ENCODE peak calls at places on chromosomes 13 and 19, in seven cellular contexts. One of them, this sample, is unnamed.
A peak's percentile ranks its signal among the peaks of the same experiment; 100 is the strongest.

GRCh38 chr13:40377783-40378182 is 288.7 kb downstream of the FOXO1 start:
- DNase-seq in spleen: no peak
- DNase-seq in psoas muscle: no peak
- DNase-seq in stimulated activated CD4-positive, alpha-beta T cell treated with anti-CD3 and anti-CD28 coated beads, TNF-alpha, amount 100 ng/mL, for 1 hour: no peak
- DNase-seq in LoVo: no peak
- DNase-seq in ACHN: peak; percentile 17
- DNase-seq in caudate nucleus: no peak
- DNase-seq in this sample: no peak

GRCh38 chr19:30059741-30060140 is 117.7 kb downstream of the URI1 start:
- DNase-seq in psoas muscle: no peak
- DNase-seq in stimulated activated CD4-positive, alpha-beta T cell treated with anti-CD3 and anti-CD28 coated beads, TNF-alpha, amount 100 ng/mL, for 1 hour: no peak
- DNase-seq in caudate nucleus: no peak
- DNase-seq in ACHN: no peak
- DNase-seq in spleen: peak; percentile 34
- DNase-seq in LoVo: no peak
- DNase-seq in this sample: no peak

GRCh38 chr13:25295228-25295627 is 6.2 kb upstream of the NUP58 start:
- DNase-seq in ACHN: no peak
- DNase-seq in spleen: no peak
- DNase-seq in LoVo: no peak
- DNase-seq in caudate nucleus: no peak
- DNase-seq in psoas muscle: no peak
- DNase-seq in stimulated activated CD4-positive, alpha-beta T cell treated with anti-CD3 and anti-CD28 coated beads, TNF-alpha, amount 100 ng/mL, for 1 hour: no peak
- DNase-seq in this sample: no peak

GRCh38 chr13:112446867-112447266 is 70.7 kb downstream of the SPACA7 start:
- DNase-seq in stimulated activated CD4-positive, alpha-beta T cell treated with anti-CD3 and anti-CD28 coated beads, TNF-alpha, amount 100 ng/mL, for 1 hour: no peak
- DNase-seq in caudate nucleus: no peak
- DNase-seq in ACHN: no peak
- DNase-seq in spleen: peak; percentile 53
- DNase-seq in psoas muscle: no peak
- DNase-seq in LoVo: no peak
- DNase-seq in this sample: no peak

GRCh38 chr19:45451181-45451849 is 16.5 kb upstream of the FOSB start:
- DNase-seq in caudate nucleus: no peak
- DNase-seq in spleen: no peak
- DNase-seq in ACHN: no peak
- DNase-seq in psoas muscle: peak; percentile 60
- DNase-seq in stimulated activated CD4-positive, alpha-beta T cell treated with anti-CD3 and anti-CD28 coated beads, TNF-alpha, amount 100 ng/mL, for 1 hour: no peak
- DNase-seq in LoVo: no peak
- DNase-seq in this sample: no peak

GRCh38 chr13:62432906-62433305 is 1017.3 kb upstream of the PCDH20 start:
- DNase-seq in LoVo: no peak
- DNase-seq in ACHN: no peak
- DNase-seq in stimulated activated CD4-positive, alpha-beta T cell treated with anti-CD3 and anti-CD28 coated beads, TNF-alpha, amount 100 ng/mL, for 1 hour: no peak
- DNase-seq in spleen: no peak
- DNase-seq in caudate nucleus: no peak
- DNase-seq in psoas muscle: no peak
- DNase-seq in this sample: no peak

GRCh38 chr19:48480476-48481190 is 11.5 kb downstream of the CYTH2 start:
- DNase-seq in spleen: peak; percentile 91
- DNase-seq in ACHN: no peak
- DNase-seq in LoVo: no peak
- DNase-seq in psoas muscle: peak; percentile 71
- DNase-seq in stimulated activated CD4-positive, alpha-beta T cell treated with anti-CD3 and anti-CD28 coated beads, TNF-alpha, amount 100 ng/mL, for 1 hour: no peak
- DNase-seq in caudate nucleus: peak; percentile 26
- DNase-seq in this sample: no peak

GRCh38 chr13:79483302-79483701 is 2.3 kb downstream of the NDFIP2 start:
- DNase-seq in ACHN: peak; percentile 82
- DNase-seq in caudate nucleus: no peak
- DNase-seq in LoVo: no peak
- DNase-seq in psoas muscle: no peak
- DNase-seq in spleen: no peak
- DNase-seq in stimulated activated CD4-positive, alpha-beta T cell treated with anti-CD3 and anti-CD28 coated beads, TNF-alpha, amount 100 ng/mL, for 1 hour: no peak
- DNase-seq in this sample: no peak

GRCh38 chr19:47754206-47755064 is 9.1 kb downstream of the NOP53 start:
- DNase-seq in spleen: no peak
- DNase-seq in LoVo: no peak
- DNase-seq in ACHN: no peak
- DNase-seq in psoas muscle: no peak
- DNase-seq in caudate nucleus: no peak
- DNase-seq in stimulated activated CD4-positive, alpha-beta T cell treated with anti-CD3 and anti-CD28 coated beads, TNF-alpha, amount 100 ng/mL, for 1 hour: no peak
- DNase-seq in this sample: no peak

GRCh38 chr19:33905937-33906577 is 109.4 kb downstream of the KCTD15 start:
- DNase-seq in stimulated activated CD4-positive, alpha-beta T cell treated with anti-CD3 and anti-CD28 coated beads, TNF-alpha, amount 100 ng/mL, for 1 hour: no peak
- DNase-seq in caudate nucleus: no peak
- DNase-seq in spleen: no peak
- DNase-seq in ACHN: no peak
- DNase-seq in LoVo: peak; percentile 20
- DNase-seq in psoas muscle: peak; percentile 73
- DNase-seq in this sample: no peak

GRCh38 chr13:21043898-21044297 is 17.5 kb downstream of the LATS2 start:
- DNase-seq in ACHN: no peak
- DNase-seq in spleen: no peak
- DNase-seq in caudate nucleus: no peak
- DNase-seq in LoVo: no peak
- DNase-seq in psoas muscle: no peak
- DNase-seq in stimulated activated CD4-positive, alpha-beta T cell treated with anti-CD3 and anti-CD28 coated beads, TNF-alpha, amount 100 ng/mL, for 1 hour: no peak
- DNase-seq in this sample: no peak

GRCh38 chr13:112873851-112874750 is 94.9 kb upstream of the MCF2L start:
- DNase-seq in stimulated activated CD4-positive, alpha-beta T cell treated with anti-CD3 and anti-CD28 coated beads, TNF-alpha, amount 100 ng/mL, for 1 hour: peak; percentile 67
- DNase-seq in psoas muscle: peak; percentile 88
- DNase-seq in spleen: peak; percentile 94
- DNase-seq in caudate nucleus: peak; percentile 21
- DNase-seq in ACHN: peak; percentile 64
- DNase-seq in LoVo: peak; percentile 21
- DNase-seq in this sample: peak; percentile 61

GRCh38 chr19:4215807-4216206 is 13.5 kb upstream of the EBI3 start:
- DNase-seq in caudate nucleus: no peak
- DNase-seq in spleen: no peak
- DNase-seq in psoas muscle: no peak
- DNase-seq in LoVo: no peak
- DNase-seq in stimulated activated CD4-positive, alpha-beta T cell treated with anti-CD3 and anti-CD28 coated beads, TNF-alpha, amount 100 ng/mL, for 1 hour: no peak
- DNase-seq in ACHN: no peak
- DNase-seq in this sample: no peak

GRCh38 chr19:39916851-39917396 is 17.5 kb downstream of the FCGBP start:
- DNase-seq in psoas muscle: no peak
- DNase-seq in ACHN: no peak
- DNase-seq in caudate nucleus: no peak
- DNase-seq in LoVo: no peak
- DNase-seq in spleen: peak; percentile 39
- DNase-seq in stimulated activated CD4-positive, alpha-beta T cell treated with anti-CD3 and anti-CD28 coated beads, TNF-alpha, amount 100 ng/mL, for 1 hour: no peak
- DNase-seq in this sample: no peak

GRCh38 chr19:29495971-29496441 is 29.8 kb upstream of the VSTM2B start:
- DNase-seq in spleen: no peak
- DNase-seq in psoas muscle: no peak
- DNase-seq in stimulated activated CD4-positive, alpha-beta T cell treated with anti-CD3 and anti-CD28 coated beads, TNF-alpha, amount 100 ng/mL, for 1 hour: no peak
- DNase-seq in ACHN: no peak
- DNase-seq in LoVo: no peak
- DNase-seq in caudate nucleus: no peak
- DNase-seq in this sample: no peak

GRCh38 chr13:39186205-39186880 is 148.1 kb downstream of the NHLRC3 start:
- DNase-seq in psoas muscle: no peak
- DNase-seq in spleen: no peak
- DNase-seq in ACHN: no peak
- DNase-seq in stimulated activated CD4-positive, alpha-beta T cell treated with anti-CD3 and anti-CD28 coated beads, TNF-alpha, amount 100 ng/mL, for 1 hour: no peak
- DNase-seq in LoVo: no peak
- DNase-seq in caudate nucleus: no peak
- DNase-seq in this sample: no peak

GRCh38 chr13:25489238-25489637 is 117.5 kb downstream of the ATP8A2 start:
- DNase-seq in ACHN: peak; percentile 10
- DNase-seq in stimulated activated CD4-positive, alpha-beta T cell treated with anti-CD3 and anti-CD28 coated beads, TNF-alpha, amount 100 ng/mL, for 1 hour: no peak
- DNase-seq in LoVo: no peak
- DNase-seq in spleen: no peak
- DNase-seq in psoas muscle: no peak
- DNase-seq in caudate nucleus: no peak
- DNase-seq in this sample: no peak

GRCh38 chr19:810077-810855 is 11.5 kb downstream of the PLPPR3 start:
- DNase-seq in LoVo: no peak
- DNase-seq in spleen: no peak
- DNase-seq in caudate nucleus: no peak
- DNase-seq in psoas muscle: no peak
- DNase-seq in stimulated activated CD4-positive, alpha-beta T cell treated with anti-CD3 and anti-CD28 coated beads, TNF-alpha, amount 100 ng/mL, for 1 hour: no peak
- DNase-seq in ACHN: no peak
- DNase-seq in this sample: no peak

GRCh38 chr19:35248310-35249145 is at the start of gene LSR:
- DNase-seq in ACHN: peak; percentile 44
- DNase-seq in caudate nucleus: no peak
- DNase-seq in psoas muscle: no peak
- DNase-seq in stimulated activated CD4-positive, alpha-beta T cell treated with anti-CD3 and anti-CD28 coated beads, TNF-alpha, amount 100 ng/mL, for 1 hour: peak; percentile 49
- DNase-seq in LoVo: peak; percentile 94
- DNase-seq in spleen: peak; percentile 94
- DNase-seq in this sample: peak; percentile 94

GRCh38 chr13:72805663-72806341 is 23.9 kb downstream of the PIBF1 start:
- DNase-seq in spleen: no peak
- DNase-seq in ACHN: no peak
- DNase-seq in LoVo: no peak
- DNase-seq in stimulated activated CD4-positive, alpha-beta T cell treated with anti-CD3 and anti-CD28 coated beads, TNF-alpha, amount 100 ng/mL, for 1 hour: no peak
- DNase-seq in caudate nucleus: no peak
- DNase-seq in psoas muscle: no peak
- DNase-seq in this sample: no peak